ENCODE peak calls at places on chromosomes 13 and 19, in four cellular contexts. One of them, this sample, is unnamed.

GRCh38 chr13:95714142-95714832 is 37.3 kb downstream of the DNAJC3 start:
- DNase-seq in nucleus accumbens: no peak
- DNase-seq in naive thymus-derived CD8-positive, alpha-beta T cell: no peak
- DNase-seq in HuH-7: no peak
- DNase-seq in this sample: no peak

GRCh38 chr13:87999791-88000190 is 328.6 kb downstream of the SLITRK5 start:
- DNase-seq in naive thymus-derived CD8-positive, alpha-beta T cell: no peak
- DNase-seq in HuH-7: no peak
- DNase-seq in nucleus accumbens: no peak
- DNase-seq in this sample: no peak

GRCh38 chr19:41226053-41226873 is 7.2 kb downstream of the AXL start:
- DNase-seq in nucleus accumbens: no peak
- DNase-seq in HuH-7: peak; percentile 71
- DNase-seq in naive thymus-derived CD8-positive, alpha-beta T cell: peak; percentile 26
- DNase-seq in this sample: peak; percentile 17

GRCh38 chr13:73913043-73913740 is 221.0 kb downstream of the KLF12 start:
- DNase-seq in nucleus accumbens: no peak
- DNase-seq in naive thymus-derived CD8-positive, alpha-beta T cell: no peak
- DNase-seq in HuH-7: no peak
- DNase-seq in this sample: no peak

GRCh38 chr13:113914333-113915011 is 50.6 kb upstream of the GAS6 start:
- DNase-seq in naive thymus-derived CD8-positive, alpha-beta T cell: no peak
- DNase-seq in HuH-7: no peak
- DNase-seq in nucleus accumbens: no peak
- DNase-seq in this sample: no peak

GRCh38 chr19:45368737-45369340 is 1.5 kb downstream of the ERCC2 start:
- DNase-seq in naive thymus-derived CD8-positive, alpha-beta T cell: no peak
- DNase-seq in HuH-7: no peak
- DNase-seq in nucleus accumbens: no peak
- DNase-seq in this sample: no peak

GRCh38 chr19:43425567-43426392 is 11.1 kb downstream of the TEX101 start:
- DNase-seq in HuH-7: no peak
- DNase-seq in naive thymus-derived CD8-positive, alpha-beta T cell: no peak
- DNase-seq in nucleus accumbens: no peak
- DNase-seq in this sample: no peak

GRCh38 chr19:17415107-17415506 is 4.7 kb upstream of the MVB12A start:
- DNase-seq in naive thymus-derived CD8-positive, alpha-beta T cell: no peak
- DNase-seq in HuH-7: no peak
- DNase-seq in nucleus accumbens: no peak
- DNase-seq in this sample: no peak

GRCh38 chr19:49678970-49679831 is 2.1 kb downstream of the PRMT1 start:
- DNase-seq in nucleus accumbens: no peak
- DNase-seq in naive thymus-derived CD8-positive, alpha-beta T cell: no peak
- DNase-seq in HuH-7: no peak
- DNase-seq in this sample: no peak

GRCh38 chr19:424546-424945 is 15.6 kb upstream of the C2CD4C start:
- DNase-seq in naive thymus-derived CD8-positive, alpha-beta T cell: no peak
- DNase-seq in HuH-7: no peak
- DNase-seq in nucleus accumbens: no peak
- DNase-seq in this sample: no peak

GRCh38 chr19:9474975-9475374 is 23.4 kb downstream of the ZNF560 start:
- DNase-seq in HuH-7: no peak
- DNase-seq in naive thymus-derived CD8-positive, alpha-beta T cell: no peak
- DNase-seq in nucleus accumbens: no peak
- DNase-seq in this sample: no peak

GRCh38 chr13:111341886-111342285 is 21.4 kb downstream of the TEX29 start:
- DNase-seq in naive thymus-derived CD8-positive, alpha-beta T cell: no peak
- DNase-seq in nucleus accumbens: no peak
- DNase-seq in HuH-7: no peak
- DNase-seq in this sample: no peak

GRCh38 chr13:62512194-62513141 is 1096.8 kb upstream of the PCDH20 start:
- DNase-seq in nucleus accumbens: no peak
- DNase-seq in HuH-7: no peak
- DNase-seq in naive thymus-derived CD8-positive, alpha-beta T cell: peak; percentile 1
- DNase-seq in this sample: no peak

GRCh38 chr13:34155931-34156607 is 338.1 kb downstream of the RFC3 start:
- DNase-seq in HuH-7: no peak
- DNase-seq in naive thymus-derived CD8-positive, alpha-beta T cell: no peak
- DNase-seq in nucleus accumbens: no peak
- DNase-seq in this sample: no peak

GRCh38 chr19:45306522-45307027 is 16.1 kb downstream of the CKM start:
- DNase-seq in nucleus accumbens: no peak
- DNase-seq in HuH-7: no peak
- DNase-seq in naive thymus-derived CD8-positive, alpha-beta T cell: no peak
- DNase-seq in this sample: no peak

GRCh38 chr13:107342747-107343146 is 774.8 kb upstream of the ARGLU1 start:
- DNase-seq in naive thymus-derived CD8-positive, alpha-beta T cell: no peak
- DNase-seq in nucleus accumbens: no peak
- DNase-seq in HuH-7: no peak
- DNase-seq in this sample: no peak

GRCh38 chr19:3821857-3822364 is 35.7 kb upstream of the MATK start:
- DNase-seq in HuH-7: peak; percentile 87
- DNase-seq in naive thymus-derived CD8-positive, alpha-beta T cell: peak; percentile 87
- DNase-seq in nucleus accumbens: no peak
- DNase-seq in this sample: no peak

GRCh38 chr13:73300718-73301425 is 242.1 kb downstream of the KLF5 start:
- DNase-seq in naive thymus-derived CD8-positive, alpha-beta T cell: no peak
- DNase-seq in nucleus accumbens: no peak
- DNase-seq in HuH-7: peak; percentile 15
- DNase-seq in this sample: no peak

GRCh38 chr19:49114630-49115363 is 627 bp downstream of the LIN7B start:
- DNase-seq in HuH-7: peak; percentile 71
- DNase-seq in naive thymus-derived CD8-positive, alpha-beta T cell: peak; percentile 46
- DNase-seq in nucleus accumbens: no peak
- DNase-seq in this sample: peak; percentile 81

This sample was measured in anterior cingulate cortex.